ENCODE peak calls at places on chromosomes 5 and 9, in six cellular contexts. A is mesendoderm, I is IMR-90, R is heart right ventricle, F is pancreas, Z is mesenchymal stem cell. Q is an unnamed sample. For H3K36me3, the result is how much of the 10 kb centered on the place peaks cover.

GRCh38 chr9:136001231-136001630 is 40.1 kb upstream of the UBAC1 start:
- DNase-seq in R (no peak), Z (no peak), I (no peak), A (no peak), F (no peak), Q (no peak)

GRCh38 chr9:84419203-84419602 is 78.6 kb upstream of the SLC28A3 start:
- DNase-seq in A (peak), R (no peak), Z (peak), I (no peak), F (no peak), Q (no peak)

GRCh38 chr5:160021818-160022446 is 13.0 kb downstream of the TTC1 start:
- DNase-seq in A (peak), R (no peak), Z (peak), I (peak), F (no peak), Q (peak)

GRCh38 chr5:15013654-15014463 is 142.3 kb upstream of the ANKH start:
- DNase-seq in Z (peak), F (no peak), A (peak), I (peak), R (no peak), Q (peak)

GRCh38 chr9:20997503-20998076 is 33.9 kb downstream of the HACD4 start:
- DNase-seq in R (no peak), I (no peak), Z (no peak), F (no peak), A (no peak), Q (no peak)

GRCh38 chr9:35272989-35273388 is 111.2 kb downstream of the UNC13B start:
- DNase-seq in Z (peak), I (peak), F (no peak), A (no peak), R (no peak), Q (peak)

GRCh38 chr5:154653418-154653763 is 101.8 kb upstream of the LARP1 start:
- DNase-seq in R (no peak), Z (no peak), I (no peak), A (no peak), F (peak), Q (no peak)

GRCh38 chr9:120336753-120337090 is 243.2 kb downstream of the CDK5RAP2 start:
- DNase-seq in Z (no peak), I (no peak), R (no peak), A (no peak), F (no peak), Q (no peak)

GRCh38 chr5:160379485-160379884 is 9.1 kb upstream of the C1QTNF2 start:
- DNase-seq in I (no peak), A (no peak), R (no peak), Z (no peak), F (no peak), Q (no peak)

GRCh38 chr9:110626109-110626829 is 42.3 kb upstream of the MUSK start:
- DNase-seq in R (no peak), A (peak), Z (peak), F (no peak), I (peak), Q (peak)

GRCh38 chr5:122053181-122054109 is 24.6 kb downstream of the LOX start:
- DNase-seq in F (peak), I (peak), A (no peak), Z (no peak), R (no peak), Q (no peak)

GRCh38 chr5:143019614-143020515 is 249.7 kb downstream of the ARHGAP26 start:
- DNase-seq in A (peak), I (no peak), Z (peak), R (no peak), F (no peak), Q (no peak)

GRCh38 chr5:107242861-107243579 is 427.7 kb downstream of the EFNA5 start:
- DNase-seq in Z (no peak), A (peak), R (no peak), I (no peak), F (no peak), Q (no peak)

GRCh38 chr5:124468671-124469411 is 277.6 kb downstream of the ZNF608 start:
- DNase-seq in A (peak), R (no peak), F (no peak), I (no peak), Z (no peak), Q (no peak)

GRCh38 chr5:63125862-63126261 is 547.2 kb downstream of the LRRC70 start:
- DNase-seq in F (no peak), A (peak), I (peak), R (no peak), Z (peak), Q (peak)

GRCh38 chr9:89494199-89494598 is 3.7 kb downstream of the SEMA4D start:
- DNase-seq in A (no peak), I (no peak), R (no peak), Z (no peak), F (no peak), Q (no peak)

GRCh38 chr5:133739381-133739780 is 127.0 kb upstream of the FSTL4 start:
- DNase-seq in Z (no peak), A (no peak), F (no peak), I (no peak), R (no peak), Q (no peak)

GRCh38 chr9:136011703-136012496 is 50.7 kb upstream of the UBAC1 start:
- DNase-seq in Z (peak), A (no peak), I (peak), R (peak), F (peak), Q (no peak)

GRCh38 chr9:72441296-72442211 is 76.5 kb upstream of the ZFAND5 start:
- DNase-seq in R (no peak), A (peak), Z (no peak), I (peak), F (no peak), Q (peak)

GRCh38 chr9:93859431-93860215 is 95.5 kb downstream of the BARX1 start:
- DNase-seq in I (no peak), R (no peak), A (no peak), F (no peak), Z (no peak), Q (no peak)

GRCh38 chr9:7139886-7140285 is 382.1 kb downstream of the KDM4C start:
- DNase-seq in I (no peak), F (no peak), Z (no peak), R (no peak), A (no peak), Q (no peak)
- H3K36me3 ChIP-seq in I (under half), F (under half), Z (under half), R (under half), A (under half), Q (under half)

GRCh38 chr9:127940598-127940997 is 2.9 kb upstream of the DPM2 start:
- DNase-seq in R (no peak), I (no peak), A (no peak), F (no peak), Z (no peak), Q (no peak)
- H3K36me3 ChIP-seq in R (under half), I (under half), A (under half), F (under half), Z (under half), Q (under half)

DNA sequence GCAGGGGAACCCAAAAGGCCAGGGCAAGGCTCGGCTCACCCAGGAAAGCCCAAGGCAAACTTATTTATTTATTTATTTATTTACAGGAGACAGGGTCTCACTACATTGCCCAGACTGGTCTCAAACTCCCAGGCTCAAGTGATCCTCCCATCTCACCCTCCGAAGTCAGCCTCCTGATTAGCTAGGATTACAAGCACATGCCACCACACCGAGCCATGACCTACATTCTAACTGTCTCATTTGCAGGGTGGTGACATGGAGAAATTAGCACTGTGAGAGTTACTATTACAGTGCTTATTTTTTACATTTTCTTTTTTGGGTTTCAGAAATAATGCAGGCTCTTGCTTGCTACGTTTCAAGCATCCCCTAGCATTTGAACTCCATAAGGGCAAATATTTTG is 18.1 kb downstream of the ARHGEF37 start:
- DNase-seq in Z (no peak), A (no peak), R (no peak), F (no peak), I (no peak), Q (no peak)
- H3K36me3 ChIP-seq in Z (under half), A (under half), R (under half), F (under half), I (under half), Q (under half)

GRCh38 chr5:37208883-37209808 is 40.0 kb downstream of the CPLANE1 start:
- DNase-seq in F (no peak), R (peak), I (peak), A (no peak), Z (no peak), Q (no peak)
- H3K36me3 ChIP-seq in F (under half), R (half or more), I (under half), A (under half), Z (half or more), Q (under half)

DNA sequence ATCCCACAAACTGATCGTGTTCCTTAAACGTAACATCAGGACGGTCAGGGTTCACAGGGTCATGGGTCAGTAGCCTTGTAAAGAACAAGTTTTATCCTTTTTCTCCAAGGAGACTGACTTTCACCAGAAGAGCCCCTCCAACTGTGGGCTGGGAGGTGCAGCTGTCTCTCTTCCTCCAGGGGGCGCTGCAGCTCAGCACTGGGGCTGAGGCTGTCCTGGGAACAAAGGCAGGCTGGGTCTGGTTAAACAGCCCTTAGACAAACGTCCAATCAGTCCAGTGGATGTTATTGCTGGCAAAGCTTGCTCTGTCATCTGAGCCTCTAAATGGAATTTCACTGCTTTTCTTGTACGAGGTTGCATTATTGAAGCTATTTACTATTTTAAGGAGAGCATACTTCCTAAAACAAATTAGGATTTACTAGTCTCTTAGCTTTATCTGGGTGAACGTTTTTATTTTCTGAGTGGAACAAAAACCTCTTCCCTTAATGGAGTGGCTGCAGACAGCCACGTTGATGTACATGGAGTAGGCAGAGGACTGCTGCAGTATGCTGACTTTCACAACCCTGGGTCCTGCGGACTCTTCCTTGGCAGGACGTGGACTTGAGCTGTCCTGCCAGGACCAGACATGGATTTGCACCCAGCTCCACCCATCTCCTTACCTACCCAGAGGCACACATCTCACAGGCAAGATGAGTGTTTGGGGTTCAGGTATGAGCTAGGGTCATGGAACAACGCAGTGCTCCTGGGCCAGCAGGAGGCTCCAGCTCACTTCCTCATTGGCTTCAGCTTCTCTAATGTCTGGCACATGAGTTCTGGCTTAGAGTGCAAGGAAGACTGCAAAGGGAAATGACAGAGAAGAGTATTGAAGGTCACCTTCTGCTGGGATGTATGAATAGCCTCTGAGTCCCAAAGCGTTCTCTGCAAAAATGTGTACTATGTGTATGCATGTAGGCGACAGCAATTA is 7.8 kb downstream of the EXOSC2 start:
- DNase-seq in F (peak), A (peak), R (peak), I (peak), Z (peak), Q (peak)
- H3K36me3 ChIP-seq in F (under half), A (under half), R (half or more), I (under half), Z (half or more), Q (under half)

GRCh38 chr9:129001504-129002325 is 26.4 kb downstream of the SH3GLB2 start:
- DNase-seq in A (no peak), I (no peak), R (no peak), Z (no peak), F (no peak), Q (no peak)
- H3K36me3 ChIP-seq in A (under half), I (half or more), R (half or more), Z (half or more), F (under half), Q (under half)

GRCh38 chr9:33366979-33367480 is 35.3 kb downstream of the AQP7 start:
- DNase-seq in A (no peak), R (no peak), Z (no peak), I (no peak), F (no peak), Q (no peak)
- H3K36me3 ChIP-seq in A (under half), R (half or more), Z (half or more), I (half or more), F (under half), Q (under half)

GRCh38 chr5:179796877-179797608 is 3.3 kb downstream of the LTC4S start:
- DNase-seq in A (no peak), I (no peak), F (peak), R (no peak), Z (no peak), Q (no peak)
- H3K36me3 ChIP-seq in A (under half), I (under half), F (under half), R (under half), Z (under half), Q (under half)

DNA sequence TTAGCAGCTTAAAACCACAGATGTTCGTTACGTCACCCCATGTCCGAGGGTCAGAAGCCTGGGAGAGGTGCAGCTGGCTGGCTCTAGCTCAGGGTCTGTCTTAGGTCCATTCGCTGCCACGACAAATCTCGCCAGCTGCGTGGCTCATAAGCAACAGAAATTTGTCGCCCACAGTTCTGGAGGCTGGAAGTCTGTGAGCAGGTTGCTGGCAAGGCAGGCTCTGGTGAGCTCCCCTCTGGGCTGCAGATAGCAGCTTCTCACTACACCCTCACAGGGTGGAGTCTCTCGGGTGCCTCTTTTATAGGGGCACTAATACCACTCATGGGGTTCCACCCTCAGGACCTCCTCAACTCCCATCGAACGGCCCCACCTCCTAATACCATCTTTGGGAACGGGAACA is 40.1 kb upstream of the FCN2 start:
- DNase-seq in F (no peak), Z (no peak), I (no peak), A (no peak), R (no peak), Q (no peak)
- H3K36me3 ChIP-seq in F (under half), Z (half or more), I (half or more), A (under half), R (half or more), Q (under half)

Q was measured in bronchial epithelial cell.